ENCODE peak calls at places on chromosomes 13 and 19, in four cellular contexts. S is RWPE1, K is dermis blood vessel endothelial cell, M is neural crest cell. L is an unnamed sample.

GRCh38 chr13:111897178-111897845 is 169.6 kb upstream of the SOX1 start:
- DNase-seq in S (no peak), K (no peak), M (no peak), L (no peak)

GRCh38 chr19:13091400-13092161 is 11.1 kb downstream of the LYL1 start:
- DNase-seq in S (no peak), K (peak), M (no peak), L (peak)

GRCh38 chr13:79393564-79394249 is 12.3 kb downstream of the RBM26 start:
- DNase-seq in S (no peak), K (peak), M (no peak), L (peak)

GRCh38 chr19:55086730-55087541 is 11.3 kb downstream of the EPS8L1 start:
- DNase-seq in S (peak), K (peak), M (peak), L (peak)

GRCh38 chr13:94784066-94784465 is 71.7 kb upstream of the SOX21 start:
- DNase-seq in S (no peak), K (no peak), M (no peak), L (no peak)

GRCh38 chr19:33458807-33459206 is 62.8 kb downstream of the PEPD start:
- DNase-seq in S (no peak), K (no peak), M (no peak), L (no peak)

GRCh38 chr19:14383898-14384669 is 2.8 kb downstream of the ADGRE5 start:
- DNase-seq in S (peak), K (no peak), M (no peak), L (no peak)

GRCh38 chr19:29674374-29675119 is 9.3 kb downstream of the PLEKHF1 start:
- DNase-seq in S (no peak), K (no peak), M (no peak), L (no peak)

GRCh38 chr13:111270765-111271164 is 49.7 kb upstream of the TEX29 start:
- DNase-seq in S (no peak), K (no peak), M (no peak), L (no peak)

GRCh38 chr13:92734068-92734467 is 492.5 kb upstream of the GPC6 start:
- DNase-seq in S (no peak), K (no peak), M (no peak), L (no peak)

GRCh38 chr19:37928527-37929286 is 21.7 kb downstream of the SIPA1L3 start:
- DNase-seq in S (no peak), K (no peak), M (no peak), L (no peak)

GRCh38 chr13:27381601-27382000 is 42.8 kb upstream of the GTF3A start:
- DNase-seq in S (no peak), K (no peak), M (no peak), L (no peak)

GRCh38 chr19:38710416-38710702 is 33.9 kb downstream of the CAPN12 start:
- DNase-seq in S (no peak), K (no peak), M (no peak), L (no peak)

GRCh38 chr13:39501711-39502324 is 101.2 kb downstream of the LHFPL6 start:
- DNase-seq in S (no peak), K (no peak), M (no peak), L (no peak)

GRCh38 chr19:37953576-37954303 is 46.7 kb downstream of the SIPA1L3 start:
- DNase-seq in S (no peak), K (no peak), M (no peak), L (no peak)

GRCh38 chr19:13961826-13962737 is 9.8 kb downstream of the DCAF15 start:
- DNase-seq in S (no peak), K (no peak), M (no peak), L (no peak)

GRCh38 chr19:19860756-19861390 is 4.8 kb upstream of the ZNF253 start:
- DNase-seq in S (no peak), K (peak), M (no peak), L (no peak)

GRCh38 chr19:7699422-7700127 is 2.4 kb downstream of the FCER2 start:
- DNase-seq in S (peak), K (no peak), M (no peak), L (no peak)

GRCh38 chr19:3357362-3357730 is 9.0 kb upstream of the NFIC start:
- DNase-seq in S (no peak), K (no peak), M (no peak), L (no peak)

GRCh38 chr13:95325485-95325884 is 24.2 kb upstream of the ABCC4 start:
- DNase-seq in S (no peak), K (no peak), M (no peak), L (no peak)

L was measured in dermis microvascular lymphatic vessel endothelial cell.